ENCODE peak calls at places on chromosomes 2 and 18, in eight cellular contexts. G, F, R, N, E, C, K and W are unnamed samples.

GRCh38 chr2:60998628-60999545 is 18.6 kb upstream of the PEX13 start:
- DNase-seq in N (peak), G (no peak), F (no peak), E (peak), K (peak), C (no peak), R (peak), W (no peak)

GRCh38 chr2:177799531-177799930 is 273.0 kb downstream of the PDE11A start:
- DNase-seq in K (no peak), F (peak), C (no peak), N (no peak), E (peak), G (no peak), R (no peak), W (no peak)

GRCh38 chr2:33126973-33127372 is 180.2 kb downstream of the LTBP1 start:
- DNase-seq in N (peak), F (no peak), C (no peak), R (no peak), K (no peak), E (no peak), G (no peak), W (no peak)

GRCh38 chr2:208820289-208820688 is 413.7 kb downstream of the PTH2R start:
- DNase-seq in F (no peak), R (no peak), K (no peak), E (peak), C (no peak), G (no peak), N (no peak), W (no peak)

GRCh38 chr2:218017211-218018053 is 14.6 kb upstream of the TNS1 start:
- DNase-seq in F (no peak), K (no peak), G (no peak), N (no peak), E (no peak), R (no peak), C (peak), W (no peak)

GRCh38 chr18:11553098-11553940 is 56.1 kb upstream of the SLC35G4 start:
- DNase-seq in G (peak), K (peak), N (peak), C (no peak), R (peak), E (peak), F (peak), W (no peak)

GRCh38 chr2:112020561-112020960 is 34.5 kb upstream of the TMEM87B start:
- DNase-seq in R (no peak), K (no peak), G (no peak), C (no peak), E (no peak), F (no peak), N (no peak), W (no peak)

GRCh38 chr2:131058214-131058613 is 35.0 kb downstream of the FAM168B start:
- DNase-seq in N (no peak), C (no peak), E (no peak), R (no peak), F (no peak), K (no peak), G (no peak), W (no peak)

GRCh38 chr2:179049546-179050311 is at the start of gene CCDC141:
- DNase-seq in K (no peak), R (no peak), C (no peak), F (no peak), N (no peak), E (no peak), G (no peak), W (no peak)

GRCh38 chr2:120177973-120178372 is 45.2 kb downstream of the TMEM185B start:
- DNase-seq in E (no peak), F (no peak), G (no peak), C (no peak), R (no peak), K (no peak), N (no peak), W (no peak)

GRCh38 chr2:120177011-120177621 is 46.1 kb downstream of the TMEM185B start:
- DNase-seq in K (no peak), E (no peak), R (no peak), F (no peak), N (no peak), G (no peak), C (peak), W (no peak)

GRCh38 chr2:120180066-120180465 is 43.1 kb downstream of the TMEM185B start:
- DNase-seq in E (no peak), F (no peak), C (no peak), K (no peak), R (no peak), N (no peak), G (no peak), W (no peak)

GRCh38 chr2:120176526-120176925 is 46.7 kb downstream of the TMEM185B start:
- DNase-seq in F (no peak), K (no peak), C (no peak), G (no peak), E (no peak), N (no peak), R (no peak), W (no peak)

DNA sequence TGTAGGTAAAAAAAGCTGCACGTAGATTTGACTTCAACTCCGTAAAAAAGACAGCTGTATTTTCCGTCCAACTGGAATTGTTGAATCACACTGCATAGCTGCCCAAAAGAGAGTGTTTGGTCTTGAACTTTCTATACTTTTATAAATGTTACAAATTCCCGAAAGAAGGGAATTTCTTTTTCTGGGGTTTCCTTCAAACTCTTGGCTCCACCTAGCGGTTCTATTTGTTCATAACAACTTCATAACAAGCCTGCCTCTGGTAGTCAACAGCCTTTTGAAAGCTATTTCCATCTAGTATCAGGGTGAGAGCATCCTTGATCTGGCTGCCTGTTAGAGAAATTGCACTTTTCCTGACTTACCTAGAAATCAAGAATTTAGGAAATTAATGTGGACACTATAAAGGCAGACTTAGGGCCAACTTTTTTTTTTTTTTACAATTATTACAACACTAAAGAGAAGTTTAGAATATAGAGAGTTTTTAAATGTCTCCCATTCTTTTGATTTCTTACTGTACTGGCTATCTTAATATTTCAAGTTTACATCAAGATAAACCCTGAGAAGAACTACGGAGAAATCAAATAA is 48.1 kb downstream of the TMEM185B start:
- DNase-seq in F (no peak), R (peak), K (peak), N (peak), C (no peak), G (peak), E (peak), W (peak)
- TF ChIP-seq CTCF in F (peak), R (peak), K (peak), N (peak), C (peak), G (peak), E (peak), W (peak)

GRCh38 chr2:241702155-241702404 is 241 bp downstream of the ING5 start:
- DNase-seq in C (no peak), R (no peak), E (peak), G (no peak), F (no peak), N (no peak), K (no peak), W (no peak)
- H3K4me3 ChIP-seq in C (peak), R (peak), E (peak), G (peak), F (peak), N (peak), K (peak), W (peak)

GRCh38 chr2:64888591-64889309 is 100.4 kb upstream of the SLC1A4 start:
- DNase-seq in K (peak), F (no peak), R (no peak), E (peak), N (peak), G (no peak), C (no peak), W (peak)
- TF ChIP-seq CTCF in K (peak), F (peak), R (peak), E (peak), N (peak), G (peak), C (no peak), W (peak)

GRCh38 chr2:132583666-132584360 is 86.2 kb downstream of the LYPD1 start:
- DNase-seq in K (no peak), G (no peak), N (no peak), F (no peak), R (no peak), E (no peak), C (no peak), W (no peak)
- H3K4me3 ChIP-seq in K (no peak), G (no peak), N (no peak), F (no peak), R (no peak), E (no peak), C (no peak), W (no peak)

GRCh38 chr2:164917296-164917903 is 37.9 kb downstream of the SLC38A11 start:
- DNase-seq in C (no peak), F (peak), E (peak), G (no peak), R (no peak), K (peak), N (no peak), W (no peak)

GRCh38 chr2:164910091-164910899 is 45.0 kb downstream of the SLC38A11 start:
- DNase-seq in E (no peak), K (no peak), N (no peak), C (no peak), G (no peak), F (peak), R (peak), W (peak)

GRCh38 chr2:164913011-164913410 is 42.3 kb downstream of the SLC38A11 start:
- DNase-seq in K (no peak), N (no peak), F (no peak), R (no peak), G (no peak), E (no peak), C (no peak), W (no peak)

GRCh38 chr2:164911832-164912231 is 43.5 kb downstream of the SLC38A11 start:
- DNase-seq in E (no peak), N (no peak), R (no peak), G (no peak), F (no peak), K (no peak), C (no peak), W (no peak)

DNA sequence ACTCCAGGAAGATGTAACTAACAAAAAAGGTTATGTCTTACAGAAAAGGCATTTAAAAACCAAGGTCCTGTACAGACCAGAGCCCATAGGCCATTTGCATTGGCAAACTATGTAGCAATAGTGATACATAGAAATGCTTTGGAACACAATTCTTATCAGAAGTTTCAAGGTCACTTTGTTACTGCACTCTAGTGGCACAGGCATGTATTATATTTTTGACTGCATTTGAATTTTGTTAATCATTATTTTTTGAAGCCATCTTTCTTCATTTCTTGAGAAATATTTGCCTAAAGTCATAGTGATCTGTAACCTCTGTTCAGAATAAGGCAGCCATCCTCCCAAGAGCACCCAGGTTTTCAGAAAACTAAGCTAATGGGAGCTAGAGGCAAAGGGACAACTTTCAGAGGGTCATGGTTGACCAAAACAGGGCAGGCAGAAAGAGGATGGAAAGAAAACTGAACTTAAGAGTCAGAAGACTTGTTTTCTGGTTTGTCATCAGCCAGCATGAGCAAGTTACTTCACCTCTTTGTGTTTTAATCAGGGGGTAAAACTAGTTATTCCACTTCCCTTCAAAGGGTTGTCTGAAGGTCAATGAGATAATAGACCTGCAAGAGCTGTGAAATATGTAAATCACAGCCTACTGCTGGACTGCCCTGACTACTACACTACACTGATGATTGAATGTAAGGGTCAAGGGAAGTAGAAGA is 41.5 kb downstream of the SLC38A11 start:
- DNase-seq in G (no peak), E (peak), K (no peak), F (no peak), N (no peak), C (no peak), R (no peak), W (no peak)
- TF ChIP-seq CTCF in G (peak), E (peak), K (no peak), F (no peak), N (peak), C (peak), R (peak), W (peak)

DNA sequence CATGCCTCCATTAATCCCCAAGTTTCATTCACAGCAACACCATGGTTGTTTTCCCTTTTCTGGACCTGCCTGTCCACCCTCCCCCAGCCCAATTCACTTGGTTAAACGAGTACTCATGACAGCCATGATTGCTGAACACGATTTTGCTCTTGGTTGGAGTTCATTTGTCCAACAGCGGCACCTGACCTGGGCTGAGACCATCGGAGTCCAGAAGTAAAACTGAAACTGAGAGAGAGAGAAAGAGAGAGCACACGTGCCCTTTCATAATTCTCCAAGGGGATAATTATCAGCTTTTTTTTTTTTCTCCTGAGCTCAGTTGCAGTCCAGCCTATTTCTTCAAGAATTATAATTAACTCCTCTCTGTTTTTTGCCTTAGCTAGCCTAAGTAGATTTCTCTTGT is 13.7 kb upstream of the KIF5C start:
- DNase-seq in R (no peak), C (no peak), F (no peak), N (no peak), K (no peak), G (no peak), E (no peak), W (no peak)
- H3K4me3 ChIP-seq in R (no peak), C (no peak), F (no peak), N (no peak), K (no peak), G (no peak), E (no peak), W (no peak)

DNA sequence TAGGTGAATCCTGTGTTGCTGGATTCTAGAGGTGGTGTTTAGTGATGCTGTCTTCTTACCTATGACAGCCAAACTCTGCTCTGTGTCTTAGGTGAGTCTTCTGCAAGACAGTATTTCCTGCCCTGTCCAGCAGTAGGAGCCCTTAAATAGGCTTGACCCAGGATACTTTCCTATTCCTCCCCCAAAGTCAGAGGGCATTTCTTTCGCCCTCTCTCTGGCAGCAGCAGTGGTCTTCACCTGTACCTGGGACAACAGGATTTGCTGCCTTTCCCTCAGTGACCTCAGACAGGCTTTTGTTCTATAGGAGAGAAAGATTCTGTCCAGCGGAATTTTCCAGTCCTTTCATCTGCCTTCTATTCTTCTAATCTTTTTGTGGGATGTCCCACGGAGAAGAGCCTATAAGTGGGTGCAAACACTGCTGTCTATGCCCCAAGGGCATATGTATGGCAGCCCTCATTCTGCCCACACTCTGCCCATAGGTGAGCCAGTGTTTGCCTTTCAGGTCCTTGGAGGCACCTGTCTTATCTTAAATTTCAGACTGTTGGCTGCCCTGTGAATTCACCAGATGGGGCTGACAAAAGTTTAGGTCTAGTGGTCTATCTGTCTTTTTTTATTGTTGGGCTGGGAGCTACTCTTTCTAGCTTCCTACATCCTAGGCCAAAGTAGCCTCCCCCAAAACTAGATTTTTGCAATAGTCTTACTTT is 177.3 kb upstream of the SPOPL start:
- DNase-seq in K (no peak), G (no peak), C (no peak), R (no peak), N (no peak), F (no peak), E (no peak), W (no peak)
- TF ChIP-seq CTCF in K (no peak), G (no peak), C (no peak), R (no peak), N (no peak), F (no peak), E (no peak), W (no peak)

GRCh38 chr2:70551156-70551555 is 2.5 kb downstream of the TGFA start:
- DNase-seq in C (no peak), N (no peak), E (no peak), F (no peak), R (no peak), K (no peak), G (no peak), W (no peak)
- H3K4me3 ChIP-seq in C (no peak), N (no peak), E (no peak), F (no peak), R (no peak), K (no peak), G (no peak), W (no peak)